ENCODE peak calls at places on chromosomes 1 and 21, in four cellular contexts. K is stimulated activated CD4-positive, alpha-beta T cell treated with anti-CD3 and anti-CD28 coated beads, Interleukin-1b, Interleukin-23, amount 100 ng/mL, for 24 hours; N is activated T-cell treated with anti-CD3 and anti-CD28 coated beads for 48 hours; P is central memory CD8-positive, alpha-beta T cell. B is an unnamed sample.

GRCh38 chr1:175632667-175633066 is 110.7 kb downstream of the TNR start:
- DNase-seq in K (no peak), N (no peak), P (no peak), B (no peak)

GRCh38 chr1:199223936-199224335 is 585.1 kb downstream of the PTPRC start:
- DNase-seq in P (no peak), N (no peak), K (no peak), B (no peak)

GRCh38 chr1:183841550-183841949 is 36.6 kb downstream of the RGL1 start:
- DNase-seq in K (no peak), P (no peak), N (no peak), B (no peak)

GRCh38 chr1:215539803-215540575 is 27.1 kb upstream of the KCTD3 start:
- DNase-seq in P (no peak), K (no peak), N (no peak), B (peak)

GRCh38 chr1:62230724-62231123 is 36.1 kb downstream of the L1TD1 start:
- DNase-seq in K (no peak), N (no peak), P (no peak), B (peak)

GRCh38 chr21:31117046-31117916 is 79.0 kb upstream of the KRTAP19-8 start:
- DNase-seq in K (no peak), P (no peak), N (no peak), B (peak)

GRCh38 chr1:206703647-206704046 is 18.9 kb downstream of the MAPKAPK2 start:
- DNase-seq in K (peak), P (peak), N (peak), B (no peak)

GRCh38 chr1:107536266-107536665 is 395.4 kb downstream of the NTNG1 start:
- DNase-seq in N (no peak), P (no peak), K (no peak), B (no peak)

GRCh38 chr1:18481190-18481920 is 625 bp downstream of the KLHDC7A start:
- DNase-seq in N (no peak), P (no peak), K (no peak), B (no peak)

GRCh38 chr21:34598931-34599400 is 15.9 kb downstream of the RCAN1 start:
- DNase-seq in K (no peak), P (no peak), N (no peak), B (no peak)

GRCh38 chr1:154819628-154820590 is 50.2 kb downstream of the KCNN3 start:
- DNase-seq in N (no peak), K (no peak), P (no peak), B (no peak)

GRCh38 chr1:235442788-235443429 is 61.3 kb downstream of the B3GALNT2 start:
- DNase-seq in N (no peak), P (no peak), K (no peak), B (peak)

B was measured in fibroblast of the conjunctiva.